ENCODE peak calls at places on chromosomes 2 and 18, in eight cellular contexts. I, J, O, N, C, A, W and B are unnamed samples.

GRCh38 chr2:240631561-240632290 is 6.4 kb downstream of the GPR35 start:
- DNase-seq in I (no peak), J (no peak), O (peak; percentile 37), N (no peak), C (no peak), A (no peak), W (no peak), B (no peak)

GRCh38 chr2:69017876-69018275 is 4.9 kb downstream of the ANTXR1 start:
- DNase-seq in I (peak; percentile 15), J (no peak), O (no peak), N (no peak), C (no peak), A (no peak), W (no peak), B (no peak)

GRCh38 chr2:52289776-52290175 is 1257.8 kb upstream of the NRXN1 start:
- DNase-seq in I (no peak), J (no peak), O (no peak), N (no peak), C (no peak), A (no peak), W (peak; percentile 63), B (no peak)

GRCh38 chr18:57833441-57834101 is 30.5 kb upstream of the ATP8B1 start:
- DNase-seq in I (peak; percentile 26), J (no peak), O (no peak), N (no peak), C (no peak), A (no peak), W (peak; percentile 64), B (no peak)

GRCh38 chr2:11203480-11203879 is 48.2 kb downstream of the SLC66A3 start:
- DNase-seq in I (peak; percentile 88), J (no peak), O (no peak), N (no peak), C (no peak), A (no peak), W (peak; percentile 50), B (no peak)

GRCh38 chr2:168948621-168949212 is 47.6 kb downstream of the G6PC2 start:
- DNase-seq in I (peak; percentile 6), J (no peak), O (no peak), N (no peak), C (no peak), A (peak; percentile 38), W (peak; percentile 20), B (no peak)

GRCh38 chr2:28868611-28869010 is 1.5 kb downstream of the TRMT61B start:
- DNase-seq in I (no peak), J (no peak), O (no peak), N (no peak), C (no peak), A (peak; percentile 85), W (no peak), B (no peak)

GRCh38 chr2:34997779-34998178 is 1357.8 kb upstream of the CRIM1 start:
- DNase-seq in I (no peak), J (no peak), O (no peak), N (no peak), C (no peak), A (no peak), W (no peak), B (no peak)

GRCh38 chr2:141260895-141261294 is 869.9 kb downstream of the LRP1B start:
- DNase-seq in I (no peak), J (no peak), O (no peak), N (no peak), C (no peak), A (no peak), W (no peak), B (no peak)

GRCh38 chr2:135638825-135639224 is 102.8 kb upstream of the UBXN4 start:
- DNase-seq in I (no peak), J (no peak), O (no peak), N (no peak), C (no peak), A (no peak), W (no peak), B (no peak)

GRCh38 chr18:7349181-7349837 is 118.4 kb downstream of the LRRC30 start:
- DNase-seq in I (no peak), J (no peak), O (no peak), N (no peak), C (no peak), A (peak; percentile 16), W (no peak), B (no peak)

GRCh38 chr2:10709290-10709939 is 12.0 kb upstream of the ATP6V1C2 start:
- DNase-seq in I (no peak), J (no peak), O (no peak), N (no peak), C (no peak), A (peak; percentile 67), W (no peak), B (peak; percentile 72)

GRCh38 chr2:26578581-26578980 is 62.6 kb downstream of the CIB4 start:
- DNase-seq in I (no peak), J (no peak), O (no peak), N (no peak), C (no peak), A (no peak), W (no peak), B (no peak)

GRCh38 chr2:234204480-234204879 is 154.0 kb downstream of the SPP2 start:
- DNase-seq in I (peak; percentile 68), J (no peak), O (no peak), N (no peak), C (no peak), A (no peak), W (peak; percentile 49), B (no peak)

GRCh38 chr18:35241523-35241804 is 630 bp downstream of the ZNF397 start:
- DNase-seq in I (no peak), J (no peak), O (no peak), N (no peak), C (no peak), A (no peak), W (no peak), B (no peak)

GRCh38 chr2:165889761-165890242 is 63.8 kb downstream of the TTC21B start:
- DNase-seq in I (no peak), J (no peak), O (no peak), N (no peak), C (no peak), A (no peak), W (no peak), B (no peak)

GRCh38 chr2:67446504-67446911 is 49.4 kb downstream of the ETAA1 start:
- DNase-seq in I (peak; percentile 21), J (no peak), O (no peak), N (no peak), C (no peak), A (peak; percentile 41), W (peak; percentile 69), B (no peak)

GRCh38 chr2:42879913-42880737 is 87.7 kb upstream of the HAAO start:
- DNase-seq in I (no peak), J (no peak), O (no peak), N (no peak), C (no peak), A (no peak), W (peak; percentile 34), B (no peak)

GRCh38 chr18:61855992-61856378 is 36.8 kb downstream of the RNF152 start:
- DNase-seq in I (no peak), J (no peak), O (no peak), N (no peak), C (no peak), A (no peak), W (no peak), B (no peak)

GRCh38 chr2:214465386-214466146 is 54.7 kb downstream of the VWC2L start:
- DNase-seq in I (peak; percentile 81), J (no peak), O (no peak), N (no peak), C (no peak), A (no peak), W (peak; percentile 58), B (no peak)

GRCh38 chr2:100246163-100247145 is 75.8 kb downstream of the LONRF2 start:
- DNase-seq in I (no peak), J (no peak), O (no peak), N (no peak), C (no peak), A (peak; percentile 47), W (peak; percentile 12), B (no peak)

GRCh38 chr18:49894827-49895226 is 81.5 kb upstream of the ACAA2 start:
- DNase-seq in I (no peak), J (no peak), O (no peak), N (no peak), C (no peak), A (no peak), W (no peak), B (no peak)

GRCh38 chr18:11654736-11655604 is 34.1 kb upstream of the GNAL start:
- DNase-seq in I (no peak), J (peak; percentile 16), O (no peak), N (peak; percentile 42), C (peak; percentile 66), A (peak; percentile 73), W (peak; percentile 24), B (peak; percentile 94)

GRCh38 chr2:178530625-178531142 is 50.4 kb downstream of the PLEKHA3 start:
- DNase-seq in I (no peak), J (no peak), O (no peak), N (no peak), C (no peak), A (no peak), W (peak; percentile 31), B (no peak)

GRCh38 chr18:58898427-58898826 is 33.8 kb downstream of the ZNF532 start:
- DNase-seq in I (no peak), J (no peak), O (no peak), N (no peak), C (no peak), A (no peak), W (no peak), B (no peak)

GRCh38 chr2:88452151-88452851 is at the start of gene FOXI3:
- DNase-seq in I (no peak), J (no peak), O (no peak), N (no peak), C (peak; percentile 11), A (peak; percentile 41), W (no peak), B (no peak)